ENCODE peak calls at places on chromosomes 11 and 22, in five cellular contexts. I is GM23248; K is fibroblast of pulmonary artery; Q is CD8-positive, alpha-beta T cell; Y is fibroblast of mammary gland. G is an unnamed sample.

GRCh38 chr11:94705419-94705818 is 62.7 kb upstream of the AMOTL1 start:
- DNase-seq in I (no peak), K (no peak), Q (no peak), Y (no peak), G (no peak)

GRCh38 chr11:135033545-135033944 is 621.5 kb upstream of the B3GAT1 start:
- DNase-seq in I (peak), K (no peak), Q (no peak), Y (no peak), G (no peak)

GRCh38 chr11:45850446-45850845 is 3.2 kb downstream of the CRY2 start:
- DNase-seq in I (peak), K (peak), Q (no peak), Y (peak), G (no peak)

GRCh38 chr11:116928102-116928777 is 90.8 kb upstream of the APOA1 start:
- DNase-seq in I (no peak), K (no peak), Q (peak), Y (no peak), G (no peak)

GRCh38 chr11:18723991-18724390 is 2.0 kb downstream of the IGSF22 start:
- DNase-seq in I (no peak), K (no peak), Q (no peak), Y (no peak), G (no peak)

GRCh38 chr11:110367571-110367970 is 62.2 kb upstream of the FDX1 start:
- DNase-seq in I (peak), K (peak), Q (no peak), Y (peak), G (no peak)

GRCh38 chr11:117856892-117857291 is 19.6 kb downstream of the FXYD6 start:
- DNase-seq in I (no peak), K (no peak), Q (peak), Y (no peak), G (no peak)

GRCh38 chr11:71489311-71490043 is 36.5 kb downstream of the NADSYN1 start:
- DNase-seq in I (no peak), K (peak), Q (no peak), Y (peak), G (no peak)

GRCh38 chr11:8100151-8100550 is 19.1 kb downstream of the TUB start:
- DNase-seq in I (no peak), K (no peak), Q (peak), Y (no peak), G (no peak)

GRCh38 chr11:113289341-113290187 is 24.8 kb upstream of the TTC12 start:
- DNase-seq in I (peak), K (peak), Q (peak), Y (peak), G (no peak)

GRCh38 chr11:68938088-68938487 is 34.4 kb downstream of the IGHMBP2 start:
- DNase-seq in I (no peak), K (no peak), Q (no peak), Y (no peak), G (no peak)

GRCh38 chr22:28506207-28506606 is 173.4 kb downstream of the TTC28 start:
- DNase-seq in I (no peak), K (no peak), Q (no peak), Y (no peak), G (no peak)

GRCh38 chr22:44870021-44870420 is 117.6 kb downstream of the ARHGAP8 start:
- DNase-seq in I (peak), K (peak), Q (no peak), Y (peak), G (peak)

GRCh38 chr11:122917311-122917710 is 34.8 kb downstream of the JHY start:
- DNase-seq in I (peak), K (peak), Q (no peak), Y (peak), G (no peak)

GRCh38 chr11:1158681-1159525 is 1.1 kb downstream of the MUC5AC start:
- DNase-seq in I (no peak), K (no peak), Q (no peak), Y (no peak), G (no peak)

GRCh38 chr11:3093281-3094191 is 36.3 kb upstream of the CARS1 start:
- DNase-seq in I (no peak), K (no peak), Q (no peak), Y (no peak), G (no peak)

GRCh38 chr11:134333951-134334350 is 2.2 kb downstream of the GLB1L2 start:
- DNase-seq in I (no peak), K (no peak), Q (no peak), Y (no peak), G (no peak)

GRCh38 chr11:91871048-91871447 is 353.6 kb upstream of the FAT3 start:
- DNase-seq in I (no peak), K (no peak), Q (no peak), Y (no peak), G (no peak)

GRCh38 chr11:14454861-14455632 is 44.6 kb downstream of the COPB1 start:
- DNase-seq in I (peak), K (peak), Q (no peak), Y (peak), G (peak)

GRCh38 chr11:95301497-95301896 is 70.5 kb upstream of the SESN3 start:
- DNase-seq in I (peak), K (peak), Q (no peak), Y (peak), G (peak)

GRCh38 chr22:39026509-39027150 is 5.7 kb downstream of the APOBEC3D start:
- DNase-seq in I (no peak), K (no peak), Q (no peak), Y (no peak), G (no peak)

GRCh38 chr22:39017596-39018365 is 3.1 kb upstream of the APOBEC3D start:
- DNase-seq in I (no peak), K (no peak), Q (no peak), Y (no peak), G (no peak)

GRCh38 chr22:39024923-39025322 is 4.0 kb downstream of the APOBEC3D start:
- DNase-seq in I (no peak), K (no peak), Q (no peak), Y (no peak), G (no peak)

GRCh38 chr22:39016592-39016991 is 2.5 kb downstream of the APOBEC3C start:
- DNase-seq in I (no peak), K (no peak), Q (no peak), Y (no peak), G (no peak)

DNA sequence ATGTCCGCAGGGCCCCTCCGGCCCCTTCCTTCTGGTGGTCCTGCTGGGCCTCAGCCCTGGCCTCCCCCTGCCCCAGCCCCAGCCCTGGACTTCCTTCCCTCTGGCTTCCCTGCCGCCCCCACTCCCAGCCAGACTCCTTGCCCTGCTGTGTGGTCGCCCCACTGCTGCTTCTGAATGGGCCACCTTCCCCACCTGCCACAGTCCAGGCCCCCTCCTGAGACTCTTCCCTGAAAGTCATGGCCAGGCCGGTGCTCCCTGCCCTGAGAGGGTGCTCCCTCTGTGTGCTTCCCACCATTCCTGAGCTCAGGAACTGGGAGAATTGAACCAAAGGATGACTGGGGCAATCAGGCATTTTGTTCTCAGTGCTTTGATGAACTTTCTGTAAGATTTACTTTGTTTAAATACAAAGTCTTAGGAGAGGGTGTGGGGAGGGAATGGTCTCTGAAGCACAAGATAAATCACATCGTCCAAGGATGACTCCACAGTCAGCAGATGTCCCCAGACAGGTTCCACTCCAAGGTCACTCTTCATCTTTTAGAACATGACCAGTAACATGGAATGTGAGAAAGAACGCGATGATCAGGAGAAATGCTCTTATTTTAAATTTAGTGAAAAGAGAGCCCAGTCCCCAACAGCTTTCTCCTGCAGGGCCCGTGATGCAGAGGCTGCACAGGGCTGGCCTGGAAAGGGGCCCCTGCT is 774 bp downstream of the APOBEC3D start:
- DNase-seq in I (peak), K (no peak), Q (no peak), Y (peak), G (no peak)
- H3K4me3 ChIP-seq in I (peak), K (peak), Q (peak), Y (peak), G (no peak)

DNA sequence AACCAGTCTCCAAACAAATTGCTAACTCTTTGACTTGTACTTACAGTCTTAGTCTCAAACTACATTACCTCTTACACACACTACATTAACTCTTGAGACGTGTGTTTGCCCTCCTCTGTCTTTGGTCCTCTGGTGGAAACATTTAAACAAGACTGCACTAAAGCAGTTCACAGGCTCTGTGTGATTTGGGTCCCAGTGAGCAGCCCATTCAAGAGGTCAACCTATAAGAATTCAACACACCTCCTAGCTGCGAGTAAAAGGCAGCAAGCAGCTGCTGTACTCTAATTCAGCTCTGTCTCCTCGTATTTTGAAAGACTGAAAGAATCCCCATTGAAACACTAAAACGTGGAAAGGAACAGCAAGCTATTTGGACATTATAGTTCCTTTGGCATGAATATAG is 1046.8 kb downstream of the DLG2 start:
- DNase-seq in I (no peak), K (no peak), Q (no peak), Y (no peak), G (no peak)
- H3K4me3 ChIP-seq in I (no peak), K (no peak), Q (no peak), Y (no peak), G (no peak)

DNA sequence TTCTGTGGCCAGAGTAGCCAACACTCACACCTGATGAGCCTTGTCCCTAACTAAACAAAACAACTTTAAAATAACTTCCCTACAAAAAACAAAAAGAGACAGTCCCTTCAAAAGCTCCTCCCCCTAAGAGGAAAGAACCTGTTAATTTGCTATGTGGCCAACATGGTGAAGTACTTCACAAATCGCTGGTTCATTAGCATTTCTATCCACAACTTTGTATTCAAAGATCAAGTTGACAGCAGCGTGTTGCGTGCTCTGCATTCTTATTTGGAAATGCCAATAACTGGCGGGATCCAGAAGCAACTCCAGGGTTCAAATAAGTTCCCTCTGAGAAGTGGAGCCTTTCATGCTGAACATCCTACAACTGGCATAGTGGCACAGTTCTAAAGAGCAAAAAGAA is 48.6 kb downstream of the CADM1 start:
- DNase-seq in I (no peak), K (no peak), Q (no peak), Y (no peak), G (no peak)
- H3K4me3 ChIP-seq in I (no peak), K (no peak), Q (no peak), Y (no peak), G (no peak)

GRCh38 chr11:125165664-125166346 is 1.3 kb downstream of the PKNOX2 start:
- DNase-seq in I (peak), K (peak), Q (no peak), Y (peak), G (no peak)
- H3K4me3 ChIP-seq in I (peak), K (peak), Q (peak), Y (peak), G (peak)

GRCh38 chr11:86219291-86220193 is 25.0 kb upstream of the EED start:
- DNase-seq in I (no peak), K (no peak), Q (no peak), Y (no peak), G (no peak)
- H3K4me3 ChIP-seq in I (no peak), K (no peak), Q (no peak), Y (no peak), G (no peak)

DNA sequence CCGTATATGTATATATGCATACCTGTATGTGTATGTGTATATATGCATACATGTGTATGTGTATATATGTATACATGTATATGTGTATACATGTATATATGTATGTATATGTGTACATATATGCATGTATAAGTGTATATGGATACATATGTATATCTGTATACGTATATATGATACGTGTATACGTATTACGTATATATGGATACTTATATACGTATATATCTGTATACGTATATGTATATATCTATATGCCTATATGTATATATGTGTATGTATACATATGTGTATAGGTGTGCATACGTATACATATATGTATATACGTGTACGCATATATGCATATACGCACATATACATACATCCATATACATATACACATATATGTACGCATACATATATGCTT is 681.6 kb upstream of the ANO3 start:
- DNase-seq in I (no peak), K (no peak), Q (no peak), Y (no peak), G (no peak)
- H3K4me3 ChIP-seq in I (no peak), K (no peak), Q (no peak), Y (no peak), G (no peak)

GRCh38 chr11:76785513-76785912 is 2.4 kb downstream of the TSKU start:
- DNase-seq in I (no peak), K (no peak), Q (no peak), Y (no peak), G (no peak)
- H3K4me3 ChIP-seq in I (peak), K (no peak), Q (no peak), Y (no peak), G (peak)

DNA sequence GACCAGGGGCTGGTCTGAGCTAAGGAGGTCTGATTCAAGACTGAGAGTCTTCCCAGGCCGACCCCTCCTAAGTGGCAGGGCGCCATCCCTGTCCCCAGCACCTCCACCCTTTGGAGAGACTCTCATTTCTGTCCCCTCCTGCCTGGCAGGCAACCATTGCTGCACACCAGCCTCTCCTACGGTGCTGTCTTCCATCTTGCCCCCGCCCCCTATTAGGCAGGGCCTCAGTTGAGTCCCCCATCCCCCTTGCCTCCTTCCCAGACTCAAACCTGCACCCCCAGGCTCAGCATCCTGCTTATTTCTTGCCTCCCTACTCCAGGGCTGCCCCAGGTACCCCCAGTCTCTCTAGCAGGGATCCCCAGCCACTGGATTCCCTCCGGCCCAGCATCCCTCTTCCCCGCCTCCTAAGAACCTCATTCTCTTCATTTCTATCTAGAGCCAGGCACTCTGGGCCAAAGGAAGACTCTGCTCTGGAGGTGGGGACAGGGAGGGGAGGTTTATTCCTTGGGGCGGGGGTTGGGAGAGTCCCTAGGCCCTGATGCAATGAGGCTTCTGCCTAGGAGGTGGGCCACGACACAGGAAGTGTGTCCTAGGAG is 1.7 kb upstream of the RCOR2 start:
- DNase-seq in I (peak), K (no peak), Q (no peak), Y (no peak), G (no peak)
- H3K4me3 ChIP-seq in I (peak), K (no peak), Q (no peak), Y (no peak), G (no peak)

GRCh38 chr11:11089805-11090204 is 232.0 kb upstream of the ZBED5 start:
- DNase-seq in I (no peak), K (no peak), Q (no peak), Y (no peak), G (no peak)
- H3K4me3 ChIP-seq in I (no peak), K (no peak), Q (no peak), Y (no peak), G (no peak)